ENCODE peak calls at places on chromosomes 7 and 10, in ten cellular contexts. V is mammary epithelial cell; W is ovary; L is naive thymus-derived CD4-positive, alpha-beta T cell; E is OCI-LY7; U is neural progenitor cell; S is hepatocyte; X is effector memory CD4-positive, alpha-beta T cell; Q is stomach; J is tibial artery. T is an unnamed sample.

GRCh38 chr7:83819911-83820310 is 171.0 kb upstream of the SEMA3E start:
- DNase-seq in X (no peak), S (no peak), J (no peak), L (no peak), W (no peak), U (peak; percentile 7), E (no peak), Q (no peak), V (no peak), T (no peak)

GRCh38 chr7:452230-452751 is 67.4 kb downstream of the PDGFA start:
- DNase-seq in S (peak; percentile 75), X (no peak), U (peak; percentile 75), J (no peak), V (no peak), Q (no peak), L (no peak), W (peak; percentile 50), E (no peak), T (no peak)

GRCh38 chr7:117036034-117036669 is 82.9 kb downstream of the ST7 start:
- DNase-seq in X (no peak), Q (no peak), S (no peak), L (no peak), V (no peak), J (no peak), U (no peak), E (no peak), W (no peak), T (no peak)

GRCh38 chr7:136640977-136641376 is 227.5 kb upstream of the CHRM2 start:
- DNase-seq in Q (no peak), V (no peak), S (no peak), E (no peak), U (peak; percentile 10), X (no peak), L (no peak), W (no peak), J (no peak), T (no peak)

GRCh38 chr7:75669579-75669978 is 69.2 kb downstream of the HIP1 start:
- DNase-seq in E (no peak), V (no peak), J (no peak), W (no peak), S (no peak), X (no peak), U (no peak), L (no peak), Q (no peak), T (no peak)

GRCh38 chr10:588246-589165 is 101.0 kb downstream of the DIP2C start:
- DNase-seq in X (no peak), Q (no peak), E (peak; percentile 9), V (no peak), W (peak; percentile 14), L (no peak), J (peak; percentile 20), S (no peak), U (no peak), T (no peak)

GRCh38 chr10:77926566-77927342 is at the start of gene DLG5:
- DNase-seq in L (no peak), W (peak; percentile 82), E (no peak), V (peak; percentile 42), Q (peak; percentile 67), X (no peak), S (peak; percentile 80), U (peak; percentile 76), J (peak; percentile 68), T (no peak)

GRCh38 chr7:81845628-81846259 is 75.9 kb upstream of the HGF start:
- DNase-seq in X (no peak), E (peak; percentile 76), U (no peak), L (no peak), S (peak; percentile 6), J (no peak), Q (no peak), V (no peak), W (no peak), T (no peak)

GRCh38 chr7:53229202-53229601 is 193.8 kb downstream of the POM121L12 start:
- DNase-seq in U (no peak), E (no peak), Q (no peak), J (no peak), W (no peak), X (no peak), S (no peak), V (no peak), L (no peak), T (no peak)

GRCh38 chr7:66697451-66698438 is 42.8 kb upstream of the RABGEF1 start:
- DNase-seq in S (no peak), Q (no peak), W (no peak), E (no peak), U (peak; percentile 33), L (no peak), X (no peak), J (peak; percentile 68), V (peak; percentile 22), T (no peak)

GRCh38 chr7:2928613-2929311 is 84.7 kb upstream of the GNA12 start:
- DNase-seq in J (no peak), E (no peak), V (no peak), X (no peak), Q (no peak), L (no peak), U (no peak), W (peak; percentile 61), S (no peak), T (no peak)

GRCh38 chr7:116527521-116527920 is 2.7 kb downstream of the CAV1 start:
- DNase-seq in S (no peak), J (no peak), Q (no peak), E (no peak), U (no peak), X (no peak), V (no peak), L (no peak), W (no peak), T (no peak)

GRCh38 chr10:95819620-95820329 is 63.8 kb downstream of the ENTPD1 start:
- DNase-seq in U (no peak), W (no peak), E (no peak), V (no peak), X (no peak), L (no peak), S (no peak), J (no peak), Q (no peak), T (no peak)

GRCh38 chr7:123355576-123356195 is 155.9 kb upstream of the SLC13A1 start:
- DNase-seq in S (peak; percentile 10), L (no peak), Q (no peak), X (no peak), W (no peak), E (no peak), V (peak; percentile 42), J (no peak), U (peak; percentile 24), T (no peak)

GRCh38 chr10:114541081-114541833 is 116.8 kb downstream of the ABLIM1 start:
- DNase-seq in E (peak; percentile 24), W (peak; percentile 78), S (peak; percentile 49), Q (peak; percentile 63), J (peak; percentile 85), X (peak; percentile 55), U (no peak), L (peak; percentile 38), V (peak; percentile 89), T (peak; percentile 38)

GRCh38 chr10:116120688-116121087 is 152.3 kb downstream of the GFRA1 start:
- DNase-seq in J (no peak), W (no peak), E (no peak), S (no peak), X (no peak), L (no peak), U (peak; percentile 59), V (no peak), Q (no peak), T (no peak)

GRCh38 chr7:135167360-135167759 is 3.1 kb downstream of the CYREN start:
- DNase-seq in Q (no peak), E (no peak), X (no peak), W (no peak), J (no peak), L (no peak), S (no peak), U (no peak), V (no peak), T (no peak)
- H3K27ac ChIP-seq in Q (no peak overlapping the region), E (no peak overlapping the region), X (peak overlapping the region; percentile 21), W (no peak overlapping the region), J (peak overlapping the region; percentile 37), L (peak overlapping the region; percentile 55), S (no peak overlapping the region), U (no peak overlapping the region), V (no peak overlapping the region), T (no peak overlapping the region)

GRCh38 chr10:101060951-101061813 is 607 bp upstream of the KAZALD1 start:
- DNase-seq in X (peak; percentile 84), S (peak; percentile 99), W (peak; percentile 94), U (peak; percentile 98), J (peak; percentile 92), L (no peak), E (peak; percentile 96), V (peak; percentile 53), Q (peak; percentile 97), T (peak; percentile 90)
- H3K4me1 ChIP-seq in X (peaks cover 30% of the 10 kb centered on the region), S (peaks cover 31% of the 10 kb centered on the region), W (peaks cover 9% of the 10 kb centered on the region), U (peaks cover 28% of the 10 kb centered on the region), J (peaks cover 51% of the 10 kb centered on the region), L (peaks cover 25% of the 10 kb centered on the region), E (peaks cover 68% of the 10 kb centered on the region), V (peaks cover 31% of the 10 kb centered on the region), Q (peaks cover 64% of the 10 kb centered on the region), T (peaks cover 41% of the 10 kb centered on the region)

GRCh38 chr10:74099836-74100235 is 50.8 kb downstream of the AP3M1 start:
- DNase-seq in W (no peak), L (no peak), U (no peak), V (peak; percentile 47), Q (no peak), X (no peak), E (no peak), S (no peak), J (no peak), T (no peak)
- H3K36me3 ChIP-seq in W (no peaks in the 10 kb centered on the region), L (peaks cover 59% of the 10 kb centered on the region), U (peaks cover 11% of the 10 kb centered on the region), V (peaks cover 44% of the 10 kb centered on the region), Q (peaks cover 99% of the 10 kb centered on the region), X (peaks cover 65% of the 10 kb centered on the region), E (peaks cover 75% of the 10 kb centered on the region), S (no peaks in the 10 kb centered on the region), J (peaks cover 83% of the 10 kb centered on the region), T (peaks cover 50% of the 10 kb centered on the region)

GRCh38 chr7:150688630-150689029 is 3.1 kb downstream of the GIMAP2 start:
- DNase-seq in U (no peak), Q (no peak), X (no peak), S (no peak), L (no peak), W (no peak), J (no peak), V (no peak), E (no peak), T (no peak)

GRCh38 chr7:150686030-150686626 is 622 bp downstream of the GIMAP2 start:
- DNase-seq in Q (no peak), W (no peak), X (no peak), E (no peak), V (peak; percentile 1), U (no peak), S (no peak), J (no peak), L (no peak), T (no peak)

DNA sequence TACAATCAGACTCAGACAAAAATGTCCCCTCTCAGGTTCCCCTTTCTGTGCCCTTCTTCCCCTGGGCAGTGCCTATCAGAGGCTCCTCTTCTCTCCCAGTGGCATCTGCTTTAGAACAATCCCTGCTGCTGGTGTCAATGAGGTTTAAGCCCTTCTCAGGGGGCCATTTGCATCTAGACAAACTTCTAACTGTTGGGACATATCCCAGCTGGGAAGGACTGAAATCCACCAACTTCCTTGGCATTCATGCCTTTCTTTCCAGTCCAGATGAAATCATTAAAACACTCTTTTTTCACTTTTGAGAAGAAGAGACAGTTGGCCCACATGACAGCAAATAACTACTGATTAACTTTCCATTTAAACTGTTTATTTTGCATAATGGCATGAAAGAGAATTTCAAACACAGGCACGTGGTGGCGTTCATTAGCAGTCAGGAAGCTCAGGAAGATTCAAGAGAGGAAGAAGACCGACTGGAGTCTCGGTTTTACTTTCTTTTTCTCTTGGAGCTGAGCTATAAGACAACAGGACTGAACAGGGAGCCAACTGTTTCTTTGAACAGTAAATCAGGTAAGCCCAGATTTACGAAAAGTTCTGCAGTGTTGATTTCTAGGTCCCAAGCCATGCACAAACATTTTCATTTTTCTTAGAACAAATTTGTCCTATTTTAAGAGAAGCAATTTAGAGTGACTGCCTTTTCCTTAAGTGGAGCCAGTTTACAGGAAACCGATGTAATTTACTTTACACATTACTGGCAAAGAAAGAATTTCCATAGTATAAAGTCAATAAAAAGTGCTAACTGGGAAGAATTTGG is at the start of gene GIMAP2:
- DNase-seq in Q (no peak), U (no peak), V (peak; percentile 43), X (no peak), L (no peak), J (no peak), S (peak; percentile 16), W (no peak), E (peak; percentile 18), T (peak; percentile 51)
- H3K27ac ChIP-seq in Q (peak within 1 kb of the TSS; percentile 64), U (no peak within 1 kb of the TSS), V (no peak within 1 kb of the TSS), X (peak within 1 kb of the TSS; percentile 88), L (peak within 1 kb of the TSS; percentile 78), J (no peak within 1 kb of the TSS), S (peak within 1 kb of the TSS; percentile 27), W (peak within 1 kb of the TSS; percentile 1), E (no peak within 1 kb of the TSS), T (peak within 1 kb of the TSS; percentile 83)

T was measured in CD4-positive, CD25-positive, alpha-beta regulatory T cell.